ENCODE peak calls at places on chromosomes 1 and 21, in eight cellular contexts. G, C, M, V, U, E, T and L are unnamed samples.

GRCh38 chr21:39661121-39661520 is 48.4 kb downstream of the B3GALT5 start:
- DNase-seq in M (no peak), V (no peak), G (no peak), C (no peak), U (no peak), E (peak; percentile 39), T (no peak), L (no peak)

GRCh38 chr1:231279081-231279480 is 38.1 kb downstream of the GNPAT start:
- DNase-seq in C (no peak), G (no peak), E (no peak), U (no peak), M (no peak), T (peak; percentile 64), V (no peak), L (no peak)

GRCh38 chr1:48859429-48859828 is 82.7 kb upstream of the BEND5 start:
- DNase-seq in M (no peak), T (no peak), E (no peak), G (peak; percentile 76), U (no peak), C (no peak), V (no peak), L (no peak)

GRCh38 chr1:154186852-154187501 is 4.9 kb downstream of the TPM3 start:
- DNase-seq in U (no peak), M (no peak), E (no peak), V (no peak), T (no peak), C (no peak), G (peak; percentile 45), L (no peak)

GRCh38 chr1:186812560-186812959 is 16.2 kb upstream of the PLA2G4A start:
- DNase-seq in U (no peak), M (no peak), G (no peak), V (no peak), E (no peak), C (no peak), T (peak; percentile 47), L (no peak)

GRCh38 chr1:167553136-167554027 is at the start of gene CREG1:
- DNase-seq in G (peak; percentile 93), E (peak; percentile 98), C (peak; percentile 95), M (peak; percentile 89), U (peak; percentile 91), T (peak; percentile 89), V (peak; percentile 96), L (peak; percentile 97)

GRCh38 chr1:44775930-44776748 is 799 bp downstream of the RPS8 start:
- DNase-seq in G (no peak), T (peak; percentile 6), U (no peak), E (no peak), M (no peak), V (no peak), C (no peak), L (peak; percentile 32)

GRCh38 chr1:20358761-20359263 is 68.1 kb downstream of the VWA5B1 start:
- DNase-seq in E (peak; percentile 75), C (peak; percentile 71), T (peak; percentile 46), U (no peak), M (no peak), V (peak; percentile 79), G (peak; percentile 80), L (peak; percentile 88)

GRCh38 chr1:160093624-160094290 is 4.7 kb downstream of the IGSF8 start:
- DNase-seq in G (no peak), U (no peak), V (no peak), E (peak; percentile 61), C (no peak), T (no peak), M (no peak), L (no peak)

GRCh38 chr1:181442181-181442525 is 41.2 kb upstream of the CACNA1E start:
- DNase-seq in V (no peak), E (no peak), C (no peak), M (no peak), U (no peak), G (no peak), T (no peak), L (no peak)

GRCh38 chr1:151165281-151165737 is 393 bp downstream of the LYSMD1 start:
- DNase-seq in V (no peak), U (peak; percentile 67), T (peak; percentile 18), C (peak; percentile 57), G (peak; percentile 69), E (peak; percentile 75), M (no peak), L (peak; percentile 60)

GRCh38 chr1:200262326-200262965 is 147.4 kb downstream of the ZNF281 start:
- DNase-seq in V (no peak), T (no peak), E (no peak), U (no peak), C (no peak), M (no peak), G (no peak), L (no peak)

GRCh38 chr1:12344611-12345299 is 114.9 kb downstream of the VPS13D start:
- DNase-seq in T (no peak), C (no peak), E (peak; percentile 66), V (no peak), U (peak; percentile 69), M (no peak), G (no peak), L (peak; percentile 20)

GRCh38 chr1:234139966-234140365 is 233.3 kb upstream of the COA6 start:
- DNase-seq in G (no peak), M (no peak), E (no peak), U (no peak), T (peak; percentile 41), V (no peak), C (no peak), L (no peak)

GRCh38 chr1:204888294-204888693 is 17.6 kb downstream of the NFASC start:
- DNase-seq in E (no peak), C (no peak), T (peak; percentile 43), U (no peak), M (no peak), V (no peak), G (no peak), L (no peak)

GRCh38 chr1:156356875-156357534 is 12.0 kb upstream of the RHBG start:
- DNase-seq in V (peak; percentile 79), M (peak; percentile 42), C (no peak), U (no peak), T (no peak), G (peak; percentile 100), E (peak; percentile 84), L (peak; percentile 74)

GRCh38 chr1:184910005-184910404 is 64.3 kb downstream of the NIBAN1 start:
- DNase-seq in U (no peak), C (no peak), E (no peak), G (no peak), T (no peak), M (no peak), V (no peak), L (no peak)

GRCh38 chr1:29643281-29643680 is 407.0 kb downstream of the PTPRU start:
- DNase-seq in C (no peak), U (no peak), M (no peak), E (no peak), G (no peak), V (no peak), T (no peak), L (no peak)

GRCh38 chr1:25022361-25023189 is 92.5 kb upstream of the RUNX3 start:
- DNase-seq in C (peak; percentile 46), U (peak; percentile 54), E (peak; percentile 83), G (peak; percentile 16), M (peak; percentile 95), T (peak; percentile 74), V (peak; percentile 74), L (peak; percentile 42)

GRCh38 chr1:156601892-156602291 is 613 bp upstream of the GPATCH4 start:
- DNase-seq in G (no peak), E (peak; percentile 35), T (no peak), C (no peak), V (no peak), M (no peak), U (no peak), L (no peak)

GRCh38 chr1:4713669-4714068 is 59.3 kb downstream of the AJAP1 start:
- DNase-seq in V (no peak), U (peak; percentile 39), E (no peak), C (no peak), G (no peak), T (no peak), M (no peak), L (no peak)

GRCh38 chr1:155219592-155220031 is 11.1 kb downstream of the MTX1 start:
- DNase-seq in C (no peak), V (no peak), T (no peak), U (peak; percentile 23), G (no peak), E (no peak), M (no peak), L (peak; percentile 61)

GRCh38 chr1:16175610-16176553 is 20.0 kb upstream of the EPHA2 start:
- DNase-seq in T (peak; percentile 93), E (peak; percentile 90), M (no peak), U (peak; percentile 38), C (peak; percentile 92), G (no peak), V (peak; percentile 94), L (peak; percentile 92)

GRCh38 chr1:224730540-224730939 is 114.4 kb downstream of the CNIH3 start:
- DNase-seq in T (peak; percentile 26), G (no peak), M (no peak), V (no peak), E (no peak), U (no peak), C (no peak), L (no peak)

GRCh38 chr1:37932759-37933158 is 14.1 kb downstream of the INPP5B start:
- DNase-seq in E (no peak), U (no peak), G (no peak), T (peak; percentile 90), C (no peak), M (no peak), V (no peak), L (no peak)

GRCh38 chr1:34851431-34852105 is 8.0 kb downstream of the SMIM12 start:
- DNase-seq in V (peak; percentile 73), C (peak; percentile 68), M (no peak), E (no peak), U (no peak), G (no peak), T (no peak), L (peak; percentile 42)

GRCh38 chr1:232998646-232999045 is 48.2 kb downstream of the NTPCR start:
- DNase-seq in V (no peak), M (no peak), G (no peak), U (no peak), T (no peak), C (no peak), E (no peak), L (no peak)

GRCh38 chr1:67645495-67646144 is 39.4 kb upstream of the GADD45A start:
- DNase-seq in M (no peak), G (peak; percentile 39), C (peak; percentile 74), T (no peak), V (peak; percentile 71), E (no peak), U (no peak), L (peak; percentile 48)

GRCh38 chr1:222641269-222641948 is 23.5 kb downstream of the MIA3 start:
- DNase-seq in M (no peak), T (no peak), C (no peak), U (no peak), V (no peak), E (no peak), G (no peak), L (no peak)

GRCh38 chr1:100131623-100132022 is 1.1 kb downstream of the SASS6 start:
- DNase-seq in E (no peak), M (no peak), U (no peak), G (no peak), V (no peak), T (no peak), C (no peak), L (no peak)

GRCh38 chr1:57489342-57490036 is 65.6 kb upstream of the DAB1 start:
- DNase-seq in C (no peak), E (no peak), U (no peak), M (no peak), T (peak; percentile 94), V (no peak), G (no peak), L (no peak)

GRCh38 chr1:78682527-78682926 is 32.9 kb downstream of the IFI44 start:
- DNase-seq in G (no peak), M (no peak), V (no peak), C (no peak), U (no peak), E (no peak), T (no peak), L (no peak)

GRCh38 chr1:115138271-115138670 is 49.0 kb upstream of the TSPAN2 start:
- DNase-seq in U (no peak), V (no peak), C (no peak), T (no peak), M (no peak), E (no peak), G (no peak), L (no peak)

GRCh38 chr1:91700771-91701493 is 185.0 kb downstream of the TGFBR3 start:
- DNase-seq in U (no peak), C (no peak), T (peak; percentile 50), E (no peak), M (no peak), V (no peak), G (no peak), L (no peak)